ENCODE peak calls at places on chromosomes 16 and 17, in seven cellular contexts. C is mammary epithelial cell, G is neural progenitor cell, K is K562, A is fibroblast of lung, U is GM23248, R is H1. V is an unnamed sample.
A peak's percentile ranks its signal among the peaks of the same experiment; 100 is the strongest.

GRCh38 chr16:68711421-68712139 is 25.5 kb upstream of the CDH1 start:
- DNase-seq in C (no peak), A (no peak), G (no peak), R (no peak), U (no peak), K (no peak), V (no peak)

GRCh38 chr17:50207318-50207717 is 5.9 kb upstream of the COL1A1 start:
- DNase-seq in A (no peak), U (peak; percentile 15), C (no peak), G (no peak), K (no peak), R (peak; percentile 47), V (no peak)

GRCh38 chr17:4436846-4437245 is 3.1 kb downstream of the SPNS3 start:
- DNase-seq in A (no peak), C (no peak), U (no peak), R (no peak), K (no peak), G (no peak), V (peak; percentile 76)

GRCh38 chr16:67865318-67865717 is 7.5 kb upstream of the EDC4 start:
- DNase-seq in U (peak; percentile 67), A (peak; percentile 43), R (no peak), K (no peak), G (peak; percentile 61), C (peak; percentile 34), V (peak; percentile 38)

GRCh38 chr17:81948635-81949378 is 1.8 kb upstream of the MYADML2 start:
- DNase-seq in C (no peak), R (no peak), U (no peak), A (no peak), G (no peak), K (no peak), V (no peak)

GRCh38 chr16:74213372-74213771 is 83.2 kb upstream of the PSMD7 start:
- DNase-seq in U (no peak), R (no peak), C (no peak), K (no peak), A (no peak), G (no peak), V (no peak)

GRCh38 chr17:46159686-46160085 is 33.5 kb downstream of the KANSL1 start:
- DNase-seq in G (no peak), C (peak; percentile 47), U (peak; percentile 87), K (no peak), A (peak; percentile 36), R (no peak), V (no peak)

GRCh38 chr16:47047804-47048203 is 74.3 kb upstream of the DNAJA2 start:
- DNase-seq in G (no peak), K (no peak), A (no peak), U (no peak), R (no peak), C (no peak), V (no peak)

GRCh38 chr17:1629647-1630310 is 1.1 kb upstream of the SLC43A2 start:
- DNase-seq in G (peak; percentile 54), C (peak; percentile 54), K (peak; percentile 56), R (peak; percentile 84), U (peak; percentile 64), A (no peak), V (peak; percentile 77)

GRCh38 chr16:29820271-29820701 is at the start of gene MVP:
- DNase-seq in C (peak; percentile 66), R (peak; percentile 39), U (peak; percentile 87), G (no peak), A (peak; percentile 67), K (no peak), V (peak; percentile 72)

GRCh38 chr17:16888413-16889087 is 83.4 kb downstream of the TNFRSF13B start:
- DNase-seq in R (no peak), U (peak; percentile 61), A (no peak), K (no peak), C (no peak), G (no peak), V (no peak)

GRCh38 chr16:24986512-24987303 is 28.5 kb downstream of the ARHGAP17 start:
- DNase-seq in C (no peak), A (peak; percentile 94), U (peak; percentile 90), G (no peak), R (no peak), K (peak; percentile 38), V (no peak)

GRCh38 chr17:42744283-42744805 is 496 bp downstream of the EZH1 start:
- DNase-seq in G (no peak), C (peak; percentile 76), A (peak; percentile 42), K (no peak), U (peak; percentile 80), R (no peak), V (peak; percentile 81)

GRCh38 chr17:40347319-40348135 is 17.0 kb downstream of the GJD3 start:
- DNase-seq in K (no peak), G (no peak), A (no peak), R (no peak), C (no peak), U (no peak), V (peak; percentile 49)
- H3K4me3 ChIP-seq in K (no peak overlapping the region), G (no peak overlapping the region), A (no peak overlapping the region), R (peak overlapping the region; percentile 43), C (no peak overlapping the region), U (no peak overlapping the region), V (peak overlapping the region; percentile 11)

GRCh38 chr17:48003686-48004120 is 32.8 kb downstream of the CDK5RAP3 start:
- DNase-seq in G (peak; percentile 58), R (no peak), C (no peak), K (no peak), U (no peak), A (no peak), V (no peak)
- H2AFZ ChIP-seq in G (no peak overlapping the region), R (no peak overlapping the region), C (no peak overlapping the region), K (peak overlapping the region; percentile 91), U (peak overlapping the region; percentile 97), A (no peak overlapping the region), V (peak overlapping the region; percentile 82)

GRCh38 chr16:71572497-71573116 is 4.3 kb downstream of the TAT start:
- DNase-seq in U (no peak), G (no peak), K (no peak), C (no peak), A (no peak), R (no peak), V (no peak)
- H3K4me1 ChIP-seq in U (no peaks in the 10 kb centered on the region), G (no peaks in the 10 kb centered on the region), K (no peaks in the 10 kb centered on the region), C (no peaks in the 10 kb centered on the region), A (no peaks in the 10 kb centered on the region), R (no peaks in the 10 kb centered on the region), V (peaks cover 16% of the 10 kb centered on the region)

GRCh38 chr16:49442805-49443204 is 69.2 kb downstream of the C16orf78 start:
- DNase-seq in C (no peak), A (no peak), R (no peak), K (no peak), U (no peak), G (no peak), V (no peak)
- H3K4me3 ChIP-seq in C (no peak overlapping the region), A (no peak overlapping the region), R (no peak overlapping the region), K (no peak overlapping the region), U (no peak overlapping the region), G (no peak overlapping the region), V (no peak overlapping the region)

V was measured in OCI-LY7.